ENCODE peak calls at places on chromosome 16, in six cellular contexts. R is glutamatergic neuron; H is Peyer's patch; E is uterus; C is foreskin fibroblast; U is CD8-positive, alpha-beta T cell. P is an unnamed sample.

GRCh38 chr16:68368602-68368944 is 57.8 kb downstream of the PRMT7 start:
- DNase-seq in R (no peak), H (peak; percentile 30), E (no peak), C (no peak), U (no peak), P (no peak)

GRCh38 chr16:72850863-72851262 is 197.1 kb downstream of the ZFHX3 start:
- DNase-seq in R (no peak), H (no peak), E (peak; percentile 36), C (no peak), U (no peak), P (no peak)

GRCh38 chr16:11557811-11558210 is 28.9 kb downstream of the LITAF start:
- DNase-seq in R (no peak), H (no peak), E (no peak), C (no peak), U (no peak), P (no peak)

GRCh38 chr16:56202036-56202435 is 10.7 kb downstream of the GNAO1 start:
- DNase-seq in R (no peak), H (no peak), E (no peak), C (no peak), U (peak; percentile 24), P (no peak)

GRCh38 chr16:7303014-7303676 is 29.5 kb upstream of the RBFOX1 start:
- DNase-seq in R (peak; percentile 70), H (no peak), E (no peak), C (no peak), U (no peak), P (no peak)

GRCh38 chr16:55778718-55779117 is 54.2 kb downstream of the CES1 start:
- DNase-seq in R (no peak), H (no peak), E (no peak), C (no peak), U (no peak), P (no peak)

GRCh38 chr16:19666451-19666850 is 51.6 kb downstream of the KNOP1 start:
- DNase-seq in R (no peak), H (no peak), E (no peak), C (no peak), U (no peak), P (no peak)

GRCh38 chr16:69179255-69180010 is 7.5 kb upstream of the SNTB2 start:
- DNase-seq in R (no peak), H (no peak), E (peak; percentile 87), C (peak; percentile 91), U (no peak), P (peak; percentile 69)

GRCh38 chr16:67150058-67150832 is 553 bp downstream of the B3GNT9 start:
- DNase-seq in R (peak; percentile 67), H (no peak), E (no peak), C (peak; percentile 70), U (no peak), P (no peak)

GRCh38 chr16:84225571-84225970 is 14.2 kb downstream of the KCNG4 start:
- DNase-seq in R (no peak), H (no peak), E (no peak), C (no peak), U (no peak), P (no peak)

GRCh38 chr16:47694543-47694942 is 233.4 kb downstream of the PHKB start:
- DNase-seq in R (no peak), H (no peak), E (no peak), C (no peak), U (no peak), P (no peak)

GRCh38 chr16:81885976-81886586 is 107.0 kb downstream of the PLCG2 start:
- DNase-seq in R (no peak), H (no peak), E (no peak), C (peak; percentile 13), U (peak; percentile 15), P (no peak)

GRCh38 chr16:76277099-76278030 is at the start of gene CNTNAP4:
- DNase-seq in R (peak; percentile 78), H (no peak), E (no peak), C (no peak), U (no peak), P (no peak)

GRCh38 chr16:84294196-84295142 is at the start of gene WFDC1:
- DNase-seq in R (peak; percentile 40), H (no peak), E (no peak), C (peak; percentile 29), U (no peak), P (no peak)

GRCh38 chr16:7458144-7458543 is 125.5 kb downstream of the RBFOX1 start:
- DNase-seq in R (no peak), H (no peak), E (no peak), C (no peak), U (no peak), P (no peak)

GRCh38 chr16:69093974-69094373 is 11.5 kb upstream of the HAS3 start:
- DNase-seq in R (no peak), H (no peak), E (no peak), C (no peak), U (no peak), P (no peak)

GRCh38 chr16:17026600-17027242 is 444.0 kb downstream of the XYLT1 start:
- DNase-seq in R (no peak), H (peak; percentile 54), E (no peak), C (no peak), U (peak; percentile 37), P (no peak)

GRCh38 chr16:86031141-86031678 is 132.2 kb downstream of the IRF8 start:
- DNase-seq in R (no peak), H (no peak), E (no peak), C (no peak), U (no peak), P (no peak)

GRCh38 chr16:47254771-47255170 is 111.0 kb upstream of the NETO2 start:
- DNase-seq in R (no peak), H (no peak), E (no peak), C (no peak), U (no peak), P (no peak)

GRCh38 chr16:67173808-67174705 is 3.7 kb downstream of the NOL3 start:
- DNase-seq in R (peak; percentile 86), H (peak; percentile 62), E (peak; percentile 70), C (peak; percentile 91), U (peak; percentile 63), P (no peak)

GRCh38 chr16:79411357-79411756 is 189.2 kb downstream of the MAF start:
- DNase-seq in R (no peak), H (no peak), E (no peak), C (no peak), U (no peak), P (no peak)

GRCh38 chr16:66741971-66742396 is 9.4 kb downstream of the DYNC1LI2 start:
- DNase-seq in R (no peak), H (no peak), E (no peak), C (no peak), U (no peak), P (no peak)

GRCh38 chr16:57167537-57167936 is 18.3 kb downstream of the PSME3IP1 start:
- DNase-seq in R (no peak), H (no peak), E (no peak), C (no peak), U (no peak), P (no peak)

GRCh38 chr16:86929149-86929871 is 351.0 kb downstream of the FOXL1 start:
- DNase-seq in R (no peak), H (no peak), E (no peak), C (peak; percentile 30), U (no peak), P (no peak)

GRCh38 chr16:65576631-65577030 is 454.8 kb upstream of the CDH11 start:
- DNase-seq in R (no peak), H (no peak), E (no peak), C (no peak), U (no peak), P (no peak)

GRCh38 chr16:81866820-81867440 is 87.8 kb downstream of the PLCG2 start:
- DNase-seq in R (no peak), H (peak; percentile 36), E (peak; percentile 65), C (no peak), U (no peak), P (no peak)

GRCh38 chr16:17173134-17173729 is 297.5 kb downstream of the XYLT1 start:
- DNase-seq in R (no peak), H (peak; percentile 58), E (peak; percentile 19), C (peak; percentile 26), U (no peak), P (no peak)

GRCh38 chr16:78895661-78896060 is 704.9 kb downstream of the MAF start:
- DNase-seq in R (no peak), H (no peak), E (no peak), C (no peak), U (no peak), P (no peak)

GRCh38 chr16:85698459-85699223 is 9.9 kb upstream of the GINS2 start:
- DNase-seq in R (no peak), H (no peak), E (no peak), C (no peak), U (no peak), P (no peak)

GRCh38 chr16:27769561-27770222 is 219.7 kb downstream of the KATNIP start:
- DNase-seq in R (peak; percentile 11), H (no peak), E (no peak), C (no peak), U (no peak), P (no peak)

GRCh38 chr16:82756283-82756599 is 129.5 kb downstream of the CDH13 start:
- DNase-seq in R (no peak), H (no peak), E (no peak), C (peak; percentile 50), U (no peak), P (no peak)

GRCh38 chr16:71845639-71846431 is at the start of gene ATXN1L:
- DNase-seq in R (peak; percentile 92), H (peak; percentile 88), E (peak; percentile 87), C (peak; percentile 90), U (peak; percentile 91), P (peak; percentile 16)
- TF ChIP-seq CTCF in R (no peak), H (peak; percentile 11), E (no peak), C (no peak), U (peak; percentile 12), P (no peak)

GRCh38 chr16:88387941-88388627 is 5.3 kb downstream of the ZNF469 start:
- DNase-seq in R (peak; percentile 9), H (no peak), E (no peak), C (no peak), U (no peak), P (no peak)
- TF ChIP-seq CTCF in R (no peak), H (no peak), E (no peak), C (no peak), U (no peak), P (no peak)

GRCh38 chr16:88428616-88429386 is 24.3 kb upstream of the ZFPM1 start:
- DNase-seq in R (no peak), H (no peak), E (no peak), C (no peak), U (no peak), P (no peak)
- TF ChIP-seq CTCF in R (peak; percentile 19), H (no peak), E (no peak), C (no peak), U (no peak), P (peak; percentile 25)

GRCh38 chr16:49720225-49720624 is 135.7 kb downstream of the ZNF423 start:
- DNase-seq in R (no peak), H (no peak), E (no peak), C (no peak), U (no peak), P (no peak)
- TF ChIP-seq CTCF in R (no peak), H (no peak), E (no peak), C (no peak), U (no peak), P (no peak)

GRCh38 chr16:71758293-71758760 is 33.8 kb upstream of the PHLPP2 start:
- DNase-seq in R (no peak), H (no peak), E (no peak), C (no peak), U (no peak), P (no peak)
- TF ChIP-seq CTCF in R (no peak), H (no peak), E (no peak), C (no peak), U (no peak), P (no peak)

P was measured in BJ.